ENCODE peak calls at places on chromosomes 2 and 18, in four cellular contexts. S is activated T-helper 1 cell treated with anti-CD3 and anti-CD28 coated beads, Interleukin-12 subunit alpha, Interleukin-12 subunit beta, Interleukin-2, Interleukin-4 antibody, amounts not matched to agents 30 ng/mL and 10 ng/mL and 1 ng/mL, durations not matched to agents 14 hours and 24 hours and 36 hours; Z is activated T-helper 9 cell treated with anti-CD3 and anti-CD28 coated beads, Interleukin-2, amount 50 U/mL, for 16 hours; N is stimulated activated CD8-positive, alpha-beta memory T cell treated with anti-CD3 and anti-CD28 coated beads, Interleukin-7, amount 100 ng/mL, for 1 hour. J is an unnamed sample.

GRCh38 chr2:48600204-48600813 is 17.3 kb upstream of the GTF2A1L start:
- DNase-seq in Z (no peak), S (no peak), N (no peak), J (no peak)

GRCh38 chr2:135821190-135821589 is 15.8 kb downstream of the LCT start:
- DNase-seq in S (no peak), N (no peak), Z (no peak), J (no peak)

GRCh38 chr2:182866461-182867369 is at the start of gene FRZB:
- DNase-seq in N (no peak), Z (no peak), S (no peak), J (no peak)

GRCh38 chr2:7773362-7773973 is 856.3 kb downstream of the RNF144A start:
- DNase-seq in Z (no peak), S (peak), N (no peak), J (peak)

GRCh38 chr2:99389371-99389770 is 52.2 kb downstream of the EIF5B start:
- DNase-seq in S (no peak), N (no peak), Z (no peak), J (no peak)

GRCh38 chr2:48574353-48575290 is 43.0 kb upstream of the GTF2A1L start:
- DNase-seq in S (no peak), N (no peak), Z (no peak), J (no peak)

GRCh38 chr2:1886405-1886992 is 142.2 kb upstream of the PXDN start:
- DNase-seq in Z (no peak), N (no peak), S (peak), J (no peak)

GRCh38 chr2:145184741-145185671 is 665.1 kb upstream of the ZEB2 start:
- DNase-seq in N (no peak), S (no peak), Z (no peak), J (no peak)

GRCh38 chr18:54878057-54878661 is 49.9 kb downstream of the RAB27B start:
- DNase-seq in S (no peak), Z (no peak), N (no peak), J (peak)

GRCh38 chr2:98743835-98744234 is 12.9 kb upstream of the MGAT4A start:
- DNase-seq in S (no peak), Z (no peak), N (no peak), J (no peak)

GRCh38 chr2:72931280-72931910 is 14.1 kb downstream of the EMX1 start:
- DNase-seq in N (no peak), S (no peak), Z (no peak), J (no peak)

GRCh38 chr2:171479154-171479814 is 43.0 kb upstream of the CYBRD1 start:
- DNase-seq in Z (no peak), N (no peak), S (no peak), J (no peak)

GRCh38 chr18:73264562-73264921 is 396.8 kb upstream of the NETO1 start:
- DNase-seq in S (no peak), Z (no peak), N (no peak), J (no peak)

GRCh38 chr18:9417081-9417841 is 58.1 kb upstream of the RALBP1 start:
- DNase-seq in S (no peak), N (no peak), Z (no peak), J (no peak)

GRCh38 chr2:26784570-26785234 is 1.2 kb upstream of the CENPA start:
- DNase-seq in N (no peak), Z (no peak), S (no peak), J (no peak)

GRCh38 chr2:102041351-102041750 is 49.6 kb downstream of the IL1R2 start:
- DNase-seq in Z (no peak), N (no peak), S (no peak), J (no peak)

GRCh38 chr2:120520929-120521912 is 175.3 kb downstream of the INHBB start:
- DNase-seq in S (no peak), Z (no peak), N (no peak), J (no peak)

GRCh38 chr2:192885569-192886160 is 690.9 kb upstream of the TMEFF2 start:
- DNase-seq in N (no peak), S (no peak), Z (no peak), J (no peak)

GRCh38 chr2:18118703-18119102 is 240.2 kb downstream of the KCNS3 start:
- DNase-seq in Z (no peak), N (no peak), S (no peak), J (no peak)

GRCh38 chr18:59301974-59302373 is 16.5 kb downstream of the CPLX4 start:
- DNase-seq in N (no peak), S (no peak), Z (no peak), J (no peak)

GRCh38 chr2:109352898-109353689 is 224.1 kb downstream of the SH3RF3 start:
- DNase-seq in S (no peak), Z (no peak), N (no peak), J (no peak)

GRCh38 chr18:23716516-23716915 is 27.3 kb downstream of the LAMA3 start:
- DNase-seq in Z (no peak), N (no peak), S (no peak), J (no peak)

GRCh38 chr2:200662727-200663126 is 76.9 kb downstream of the AOX1 start:
- DNase-seq in Z (no peak), N (no peak), S (no peak), J (no peak)

GRCh38 chr2:236629961-236630872 is 60.6 kb downstream of the ACKR3 start:
- DNase-seq in N (no peak), Z (no peak), S (no peak), J (no peak)

GRCh38 chr2:168583710-168584521 is 127.8 kb downstream of the CERS6 start:
- DNase-seq in Z (no peak), S (no peak), N (no peak), J (no peak)

GRCh38 chr18:35671952-35672603 is 90.5 kb downstream of the GALNT1 start:
- DNase-seq in N (no peak), Z (no peak), S (no peak), J (no peak)

J was measured in GF-D8.